ENCODE peak calls at places on chromosomes 13 and 19, in seven cellular contexts. U is thoracic aorta, T is esophagus squamous epithelium, Q is NCI-H69, S is Daoy, Y is coronary artery, W is cardiac fibroblast. O is an unnamed sample.

GRCh38 chr19:14577885-14578427 is 4.9 kb upstream of the CLEC17A start:
- DNase-seq in Y (no peak), U (no peak), Q (peak; percentile 23), T (no peak), W (no peak), S (no peak), O (no peak)

GRCh38 chr19:1725100-1726064 is 27.9 kb upstream of the ONECUT3 start:
- DNase-seq in S (peak; percentile 75), Q (peak; percentile 86), T (no peak), Y (no peak), W (peak; percentile 44), U (no peak), O (peak; percentile 22)

GRCh38 chr19:42121666-42122069 is 10.6 kb downstream of the POU2F2 start:
- DNase-seq in S (peak; percentile 98), Q (peak; percentile 21), Y (no peak), U (no peak), W (peak; percentile 93), T (no peak), O (no peak)

GRCh38 chr13:87669379-87669978 is 1.7 kb upstream of the SLITRK5 start:
- DNase-seq in Y (no peak), S (no peak), U (no peak), T (no peak), Q (peak; percentile 85), W (peak; percentile 31), O (peak; percentile 63)

GRCh38 chr19:49559928-49560327 is 20.4 kb downstream of the NOSIP start:
- DNase-seq in S (no peak), W (no peak), U (no peak), Q (no peak), Y (no peak), T (no peak), O (no peak)

GRCh38 chr13:52670726-52671125 is 18.1 kb downstream of the SUGT1 start:
- DNase-seq in U (no peak), T (no peak), Q (no peak), W (no peak), S (no peak), Y (no peak), O (no peak)

GRCh38 chr13:91767681-91768080 is 369.3 kb downstream of the GPC5 start:
- DNase-seq in W (no peak), U (no peak), S (no peak), Q (no peak), Y (no peak), T (no peak), O (no peak)

GRCh38 chr13:99322297-99323103 is 15.3 kb upstream of the GPR183 start:
- DNase-seq in Y (no peak), T (no peak), S (peak; percentile 34), U (no peak), W (peak; percentile 81), Q (no peak), O (no peak)

GRCh38 chr19:40331052-40331451 is 17.1 kb downstream of the C19orf47 start:
- DNase-seq in S (no peak), T (no peak), Q (no peak), Y (no peak), U (no peak), W (no peak), O (no peak)

GRCh38 chr19:10644351-10645007 is 9.7 kb upstream of the ILF3 start:
- DNase-seq in U (peak; percentile 52), T (no peak), S (peak; percentile 87), Y (peak; percentile 88), W (peak; percentile 77), Q (peak; percentile 85), O (peak; percentile 74)

GRCh38 chr19:36244066-36244465 is 29.2 kb downstream of the ZNF146 start:
- DNase-seq in Q (no peak), W (no peak), S (no peak), T (no peak), U (no peak), Y (no peak), O (no peak)

GRCh38 chr13:33322474-33322827 is 36.9 kb upstream of the STARD13 start:
- DNase-seq in Q (no peak), W (peak; percentile 94), T (no peak), S (no peak), U (no peak), Y (peak; percentile 83), O (no peak)

O was measured in HT-29.